ENCODE peak calls at places on chromosome 15, in ten cellular contexts. X is astrocyte; V is stimulated activated CD4-positive, alpha-beta T cell treated with anti-CD3 and anti-CD28 coated beads, TNF-alpha, amount 100 ng/mL, for 4 hours; K is anterior cingulate cortex; E is GM03348; W is GM20000; N is epithelial cell of esophagus; O is activated gamma-delta T cell; U is CD4-positive, alpha-beta T cell; C is stimulated activated naive CD8-positive, alpha-beta T cell treated with anti-CD3 and anti-CD28 coated beads, Interleukin-15, Interleukin-2, amounts not matched to agents 100 U/mL and 50 U/mL, for 24 hours. H is an unnamed sample.
A peak's percentile ranks its signal among the peaks of the same experiment; 100 is the strongest.

GRCh38 chr15:40934457-40934856 is 5.3 kb downstream of the DLL4 start:
- DNase-seq in E (no peak), V (no peak), O (no peak), C (no peak), U (no peak), X (no peak), K (no peak), W (no peak), N (no peak), H (no peak)

GRCh38 chr15:31364301-31365031 is 37.8 kb downstream of the KLF13 start:
- DNase-seq in K (no peak), U (no peak), E (no peak), X (no peak), N (peak; percentile 85), W (no peak), V (no peak), C (peak; percentile 50), O (no peak), H (no peak)

GRCh38 chr15:90463381-90463780 is 66.3 kb upstream of the CRTC3 start:
- DNase-seq in E (peak; percentile 72), O (no peak), X (peak; percentile 93), K (no peak), W (peak; percentile 24), N (peak; percentile 67), V (no peak), U (no peak), C (no peak), H (no peak)

GRCh38 chr15:27127834-27128570 is 157.0 kb downstream of the GABRG3 start:
- DNase-seq in O (no peak), C (no peak), W (no peak), N (no peak), U (no peak), E (no peak), X (peak; percentile 10), K (no peak), V (no peak), H (no peak)

GRCh38 chr15:95620934-95621579 is 709.4 kb upstream of the NR2F2 start:
- DNase-seq in E (peak; percentile 34), W (no peak), U (no peak), N (peak; percentile 9), V (no peak), C (no peak), K (no peak), O (no peak), X (no peak), H (no peak)

GRCh38 chr15:71443538-71443937 is 328.3 kb downstream of the THSD4 start:
- DNase-seq in C (peak; percentile 52), W (peak; percentile 27), K (no peak), E (peak; percentile 62), X (no peak), V (no peak), N (peak; percentile 61), U (no peak), O (no peak), H (no peak)

GRCh38 chr15:92929002-92929401 is 28.9 kb downstream of the CHD2 start:
- DNase-seq in C (no peak), O (no peak), V (no peak), K (no peak), E (no peak), W (no peak), X (no peak), U (no peak), N (no peak), H (no peak)

GRCh38 chr15:87045741-87046140 is 966.1 kb downstream of the AGBL1 start:
- DNase-seq in N (peak; percentile 75), C (no peak), U (no peak), K (no peak), V (no peak), X (peak; percentile 39), W (no peak), E (no peak), O (no peak), H (no peak)

GRCh38 chr15:88250826-88251225 is 5.7 kb downstream of the NTRK3 start:
- DNase-seq in K (no peak), V (no peak), C (no peak), U (no peak), W (no peak), E (no peak), N (no peak), X (no peak), O (no peak), H (no peak)

GRCh38 chr15:72770673-72771328 is 12.8 kb downstream of the ADPGK start:
- DNase-seq in N (no peak), K (no peak), C (no peak), E (no peak), W (no peak), X (no peak), V (no peak), O (no peak), U (no peak), H (no peak)

GRCh38 chr15:71800835-71801745 is 9.3 kb upstream of the NR2E3 start:
- DNase-seq in E (peak; percentile 81), O (no peak), K (no peak), N (peak; percentile 76), W (peak; percentile 70), V (no peak), X (peak; percentile 63), C (peak; percentile 11), U (no peak), H (no peak)

GRCh38 chr15:72451224-72451623 is 22.9 kb upstream of the ARIH1 start:
- DNase-seq in X (no peak), W (no peak), K (no peak), V (no peak), O (no peak), C (no peak), E (no peak), U (no peak), N (no peak), H (no peak)

GRCh38 chr15:57692709-57693108 is 13.8 kb upstream of the POLR2M start:
- DNase-seq in C (no peak), N (no peak), W (no peak), V (no peak), X (peak; percentile 65), O (no peak), E (no peak), K (no peak), U (no peak), H (no peak)

GRCh38 chr15:39504812-39505211 is 76.1 kb upstream of the THBS1 start:
- DNase-seq in X (peak; percentile 95), O (no peak), C (no peak), E (peak; percentile 60), U (no peak), K (no peak), V (no peak), W (no peak), N (peak; percentile 78), H (no peak)

GRCh38 chr15:67805871-67806538 is 19.3 kb upstream of the SKOR1 start:
- DNase-seq in N (no peak), W (no peak), V (no peak), X (no peak), U (no peak), O (no peak), C (no peak), E (no peak), K (no peak), H (no peak)

GRCh38 chr15:63044645-63045437 is 2.3 kb downstream of the TPM1 start:
- DNase-seq in E (peak; percentile 63), K (no peak), X (peak; percentile 62), V (no peak), O (no peak), U (no peak), C (no peak), W (peak; percentile 27), N (peak; percentile 52), H (no peak)

GRCh38 chr15:31848621-31849020 is 181.7 kb upstream of the CHRNA7 start:
- DNase-seq in N (no peak), X (no peak), O (no peak), E (no peak), U (no peak), K (no peak), V (no peak), C (no peak), W (no peak), H (no peak)

GRCh38 chr15:101124731-101125558 is 126.9 kb downstream of the CHSY1 start:
- DNase-seq in C (no peak), O (no peak), V (no peak), E (peak; percentile 56), K (no peak), U (no peak), X (peak; percentile 99), N (peak; percentile 68), W (no peak), H (no peak)

GRCh38 chr15:54687628-54688027 is 509.1 kb downstream of the RSL24D1 start:
- DNase-seq in X (no peak), E (no peak), U (no peak), O (no peak), V (no peak), N (no peak), W (no peak), K (no peak), C (no peak), H (no peak)

GRCh38 chr15:100910119-100910518 is 9.0 kb upstream of the LRRK1 start:
- DNase-seq in E (no peak), V (no peak), X (no peak), N (no peak), U (no peak), W (no peak), C (no peak), K (no peak), O (no peak), H (no peak)

GRCh38 chr15:34810455-34811146 is 15.3 kb upstream of the ACTC1 start:
- DNase-seq in E (peak; percentile 85), X (peak; percentile 98), V (no peak), U (no peak), C (no peak), N (peak; percentile 95), K (no peak), O (no peak), W (no peak), H (no peak)

GRCh38 chr15:69415381-69415780 is 1.2 kb downstream of the KIF23 start:
- DNase-seq in K (no peak), O (no peak), U (no peak), V (no peak), N (no peak), X (peak; percentile 51), E (no peak), C (no peak), W (no peak), H (no peak)

GRCh38 chr15:75872400-75872990 is 29.2 kb downstream of the UBE2Q2 start:
- DNase-seq in V (no peak), U (no peak), O (no peak), N (no peak), C (no peak), K (no peak), E (no peak), W (no peak), X (no peak), H (no peak)

GRCh38 chr15:69718916-69719315 is 266.3 kb downstream of the RPLP1 start:
- DNase-seq in K (no peak), V (no peak), X (no peak), N (no peak), W (no peak), U (no peak), E (no peak), C (peak; percentile 37), O (no peak), H (no peak)

GRCh38 chr15:92902723-92903587 is 2.8 kb downstream of the CHD2 start:
- DNase-seq in U (no peak), C (no peak), E (no peak), O (no peak), K (no peak), X (no peak), V (no peak), N (no peak), W (no peak), H (no peak)

GRCh38 chr15:33801954-33802353 is 166.3 kb upstream of the CHRM5 start:
- DNase-seq in E (no peak), C (no peak), U (no peak), X (no peak), N (no peak), K (no peak), O (no peak), W (no peak), V (no peak), H (no peak)

GRCh38 chr15:77144492-77145070 is 73.7 kb upstream of the TSPAN3 start:
- DNase-seq in N (peak; percentile 13), X (peak; percentile 98), V (no peak), O (no peak), U (no peak), C (no peak), K (no peak), W (no peak), E (peak; percentile 74), H (no peak)

GRCh38 chr15:43880406-43881184 is 53.8 kb downstream of the WDR76 start:
- DNase-seq in W (no peak), O (no peak), N (peak; percentile 22), U (no peak), V (no peak), X (peak; percentile 13), K (no peak), C (no peak), E (peak; percentile 19), H (no peak)

H was measured in cortex of kidney.